ENCODE peak calls at places on chromosomes 16 and 17, in six cellular contexts. D is PC-9, Y is HepG2, J is heart right ventricle, P is heart left ventricle, V is psoas muscle. B is an unnamed sample.
A peak's percentile ranks its signal among the peaks of the same experiment; 100 is the strongest.

GRCh38 chr16:50848755-50849514 is 107.0 kb downstream of the CYLD start:
- DNase-seq in V (no peak), Y (no peak), D (no peak), P (no peak), J (no peak), B (no peak)

GRCh38 chr16:4404967-4405696 is 11.3 kb downstream of the CORO7 start:
- DNase-seq in J (no peak), P (peak; percentile 67), V (no peak), D (no peak), Y (no peak), B (peak; percentile 46)

GRCh38 chr17:68849673-68850260 is 105.4 kb downstream of the ABCA8 start:
- DNase-seq in J (no peak), V (no peak), D (no peak), P (no peak), Y (no peak), B (no peak)

GRCh38 chr16:83762141-83763024 is 45.4 kb upstream of the HSBP1 start:
- DNase-seq in Y (no peak), J (no peak), V (no peak), D (no peak), P (no peak), B (no peak)

GRCh38 chr17:50129303-50129945 is 536 bp downstream of the SAMD14 start:
- DNase-seq in P (no peak), Y (no peak), J (no peak), V (peak; percentile 76), D (no peak), B (no peak)

GRCh38 chr17:37547986-37548385 is 58.3 kb downstream of the DUSP14 start:
- DNase-seq in D (no peak), J (no peak), P (no peak), Y (no peak), V (no peak), B (no peak)

GRCh38 chr17:39225974-39226683 is 384 bp upstream of the STAC2 start:
- DNase-seq in D (peak; percentile 40), V (peak; percentile 83), Y (no peak), J (peak; percentile 84), P (peak; percentile 87), B (no peak)

GRCh38 chr17:4365628-4366311 is 705 bp downstream of the UBE2G1 start:
- DNase-seq in P (peak; percentile 74), D (no peak), V (peak; percentile 74), Y (no peak), J (peak; percentile 32), B (peak; percentile 63)

GRCh38 chr17:178292-179065 is 3.0 kb downstream of the DOC2B start:
- DNase-seq in V (peak; percentile 41), J (no peak), P (peak; percentile 4), D (no peak), Y (no peak), B (no peak)

GRCh38 chr17:13597723-13598347 is 3.9 kb downstream of the HS3ST3A1 start:
- DNase-seq in J (peak; percentile 18), D (peak; percentile 5), Y (peak; percentile 45), V (no peak), P (no peak), B (no peak)

GRCh38 chr17:5121186-5121841 is 5.5 kb downstream of the USP6 start:
- DNase-seq in Y (no peak), J (no peak), V (no peak), D (no peak), P (no peak), B (peak; percentile 27)

GRCh38 chr16:68128577-68129305 is 43.6 kb downstream of the NFATC3 start:
- DNase-seq in V (no peak), P (no peak), D (no peak), J (no peak), Y (peak; percentile 35), B (no peak)
- H3K27ac ChIP-seq in V (peak overlapping the region; percentile 78), P (no peak overlapping the region), D (no peak overlapping the region), J (no peak overlapping the region), Y (peak overlapping the region; percentile 53), B (no peak overlapping the region)

GRCh38 chr17:77163001-77163400 is 22.2 kb downstream of the SEC14L1 start:
- DNase-seq in D (no peak), J (no peak), V (no peak), Y (no peak), P (no peak), B (no peak)
- H3K27ac ChIP-seq in D (no peak overlapping the region), J (peak overlapping the region; percentile 76), V (peak overlapping the region; percentile 84), Y (no peak overlapping the region), P (no peak overlapping the region), B (no peak overlapping the region)

GRCh38 chr16:13561276-13561675 is 358.7 kb upstream of the ERCC4 start:
- DNase-seq in V (no peak), D (no peak), J (no peak), Y (no peak), P (no peak), B (no peak)

GRCh38 chr16:13560151-13560550 is 359.8 kb upstream of the ERCC4 start:
- DNase-seq in J (no peak), V (no peak), D (no peak), Y (no peak), P (no peak), B (no peak)

GRCh38 chr16:13557476-13557875 is 362.5 kb upstream of the ERCC4 start:
- DNase-seq in J (no peak), V (no peak), D (no peak), P (no peak), Y (no peak), B (no peak)

GRCh38 chr16:13559624-13560023 is 360.3 kb upstream of the ERCC4 start:
- DNase-seq in J (no peak), V (no peak), D (no peak), Y (no peak), P (no peak), B (no peak)

DNA sequence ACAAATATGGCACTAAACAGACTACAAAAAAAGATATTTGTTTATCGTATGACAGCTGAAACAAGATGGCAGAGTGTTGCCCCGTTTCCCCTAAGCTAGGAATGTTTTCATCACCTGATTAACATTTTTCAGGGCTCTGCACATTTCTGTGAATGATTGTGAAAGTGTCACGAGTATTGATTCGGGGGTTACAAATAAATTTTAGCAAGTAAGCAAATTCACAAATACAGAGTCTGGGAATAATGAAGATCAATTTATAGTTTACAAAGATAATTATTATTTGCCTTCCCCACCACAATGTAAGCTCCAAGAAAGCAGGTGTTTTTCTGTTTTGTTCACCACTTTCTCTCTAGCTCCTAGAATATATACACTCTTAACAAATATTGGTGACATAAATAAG is 361.2 kb upstream of the ERCC4 start:
- DNase-seq in P (no peak), V (no peak), Y (no peak), D (no peak), J (no peak), B (no peak)
- H3K27ac ChIP-seq in P (no peak overlapping the region), V (no peak overlapping the region), Y (no peak overlapping the region), D (no peak overlapping the region), J (no peak overlapping the region), B (no peak overlapping the region)

GRCh38 chr16:69881141-69881540 is 70.0 kb upstream of the CLEC18A start:
- DNase-seq in V (no peak), Y (no peak), J (no peak), P (no peak), D (no peak), B (no peak)
- H3K27ac ChIP-seq in V (no peak overlapping the region), Y (no peak overlapping the region), J (no peak overlapping the region), P (no peak overlapping the region), D (no peak overlapping the region), B (no peak overlapping the region)

GRCh38 chr16:19831678-19832077 is 53.0 kb downstream of the GPRC5B start:
- DNase-seq in V (no peak), P (no peak), D (peak; percentile 41), Y (no peak), J (peak; percentile 15), B (no peak)
- H3K27ac ChIP-seq in V (peak overlapping the region; percentile 89), P (no peak overlapping the region), D (no peak overlapping the region), Y (no peak overlapping the region), J (peak overlapping the region; percentile 40), B (no peak overlapping the region)

GRCh38 chr17:73089918-73090317 is 2.6 kb downstream of the SLC39A11 start:
- DNase-seq in Y (peak; percentile 73), J (no peak), V (no peak), D (no peak), P (no peak), B (no peak)
- H3K27ac ChIP-seq in Y (peak overlapping the region; percentile 69), J (no peak overlapping the region), V (no peak overlapping the region), D (no peak overlapping the region), P (no peak overlapping the region), B (no peak overlapping the region)

B was measured in Peyer's patch.